ENCODE peak calls at places on chromosomes 3 and 15, in four cellular contexts. S is T-cell; D is T47D; R is stimulated activated CD8-positive, alpha-beta memory T cell treated with anti-CD3 and anti-CD28 coated beads, Interleukin-2, amount 100 ng/mL, for 48 hours. I is an unnamed sample.
A peak's percentile ranks its signal among the peaks of the same experiment; 100 is the strongest.

GRCh38 chr3:138686771-138687221 is 78.2 kb downstream of the FAIM start:
- DNase-seq in S (no peak), D (peak; percentile 60), R (no peak), I (no peak)

GRCh38 chr3:45933586-45933985 is 9.7 kb upstream of the CXCR6 start:
- DNase-seq in S (no peak), D (no peak), R (no peak), I (no peak)

GRCh38 chr3:195916291-195916690 is 7.9 kb upstream of the TNK2 start:
- DNase-seq in S (no peak), D (no peak), R (no peak), I (no peak)

GRCh38 chr15:33084661-33085060 is 109.9 kb downstream of the FMN1 start:
- DNase-seq in S (no peak), D (no peak), R (no peak), I (no peak)

GRCh38 chr3:72595927-72596610 is 252.2 kb downstream of the SHQ1 start:
- DNase-seq in S (no peak), D (no peak), R (no peak), I (no peak)

GRCh38 chr3:62238003-62238402 is 135.3 kb downstream of the FEZF2 start:
- DNase-seq in S (no peak), D (no peak), R (no peak), I (no peak)

GRCh38 chr3:195247086-195247862 is 23.7 kb downstream of the XXYLT1 start:
- DNase-seq in S (no peak), D (no peak), R (no peak), I (no peak)

GRCh38 chr15:94287794-94288246 is 56.5 kb downstream of the MCTP2 start:
- DNase-seq in S (peak; percentile 51), D (no peak), R (peak; percentile 29), I (no peak)

GRCh38 chr3:48416091-48416505 is 13.8 kb downstream of the PLXNB1 start:
- DNase-seq in S (no peak), D (no peak), R (no peak), I (no peak)

GRCh38 chr15:73949496-73949895 is 23.2 kb downstream of the LOXL1 start:
- DNase-seq in S (no peak), D (no peak), R (no peak), I (no peak)

GRCh38 chr3:134077649-134078081 is 47.9 kb upstream of the SLCO2A1 start:
- DNase-seq in S (no peak), D (no peak), R (no peak), I (no peak)

GRCh38 chr3:24521306-24522154 is 26.9 kb upstream of the THRB start:
- DNase-seq in S (no peak), D (peak; percentile 66), R (no peak), I (no peak)

I was measured in stimulated activated CD4-positive, alpha-beta T cell treated with anti-CD3 and anti-CD28 coated beads, Interleukin-4, amount 100 ng/mL, for 48 hours.